ENCODE peak calls at places on chromosomes 3 and 15, in eight cellular contexts. N is psoas muscle, K is breast epithelium, Y is lower lobe of right lung, T is left lung, G is esophagus squamous epithelium, H is fibroblast of mammary gland, E is tibial artery. P is an unnamed sample.
A peak's percentile ranks its signal among the peaks of the same experiment; 100 is the strongest.

GRCh38 chr3:57959407-57960173 is 48.6 kb upstream of the FLNB start:
- DNase-seq in H (peak; percentile 74), N (no peak), K (no peak), G (no peak), T (no peak), Y (no peak), E (peak; percentile 68), P (peak; percentile 68)

GRCh38 chr3:145952541-145952940 is 208.4 kb downstream of the PLOD2 start:
- DNase-seq in G (no peak), T (no peak), N (no peak), K (no peak), Y (no peak), H (peak; percentile 97), E (no peak), P (no peak)

GRCh38 chr3:148723591-148723990 is 25.9 kb downstream of the AGTR1 start:
- DNase-seq in N (no peak), Y (no peak), E (no peak), H (peak; percentile 89), K (no peak), T (no peak), G (no peak), P (no peak)

GRCh38 chr3:42308651-42309050 is 42.7 kb upstream of the CCK start:
- DNase-seq in E (no peak), G (no peak), Y (no peak), T (no peak), N (no peak), H (no peak), K (no peak), P (no peak)

GRCh38 chr3:146396792-146397191 is 72.6 kb downstream of the PLSCR2 start:
- DNase-seq in Y (no peak), E (no peak), N (no peak), G (no peak), T (no peak), H (no peak), K (no peak), P (no peak)

GRCh38 chr3:10529809-10530208 is 24.4 kb upstream of the ATP2B2 start:
- DNase-seq in K (no peak), G (no peak), E (no peak), N (no peak), Y (no peak), T (no peak), H (no peak), P (no peak)

GRCh38 chr15:94231728-94232086 is 346 bp downstream of the MCTP2 start:
- DNase-seq in Y (no peak), H (no peak), K (no peak), E (peak; percentile 20), G (no peak), N (no peak), T (peak; percentile 49), P (peak; percentile 87)

GRCh38 chr3:156687023-156687422 is 12.6 kb downstream of the TIPARP start:
- DNase-seq in Y (no peak), E (no peak), T (no peak), H (no peak), G (no peak), K (no peak), N (no peak), P (no peak)

GRCh38 chr3:41485484-41485883 is 286.2 kb downstream of the CTNNB1 start:
- DNase-seq in H (no peak), E (no peak), N (no peak), Y (no peak), G (no peak), K (no peak), T (no peak), P (no peak)

GRCh38 chr15:30827625-30828303 is 76.0 kb upstream of the FAN1 start:
- DNase-seq in T (no peak), E (no peak), N (no peak), K (no peak), Y (no peak), H (no peak), G (no peak), P (no peak)

GRCh38 chr3:71142440-71143161 is 440.9 kb downstream of the FOXP1 start:
- DNase-seq in G (no peak), T (no peak), N (no peak), Y (no peak), E (no peak), H (peak; percentile 20), K (no peak), P (no peak)

GRCh38 chr3:38039101-38039898 is at the start of gene DLEC1:
- DNase-seq in G (peak; percentile 14), Y (peak; percentile 91), E (peak; percentile 56), N (peak; percentile 62), H (peak; percentile 34), T (peak; percentile 87), K (no peak), P (peak; percentile 91)

GRCh38 chr3:38038447-38038911 is 529 bp upstream of the DLEC1 start:
- DNase-seq in H (no peak), K (no peak), N (no peak), E (no peak), Y (no peak), G (no peak), T (no peak), P (no peak)

GRCh38 chr3:38040400-38040799 is 1.4 kb downstream of the DLEC1 start:
- DNase-seq in Y (no peak), K (no peak), H (no peak), T (no peak), N (no peak), E (no peak), G (no peak), P (no peak)

GRCh38 chr3:38036906-38037305 is 2.1 kb upstream of the DLEC1 start:
- DNase-seq in N (no peak), Y (no peak), G (no peak), H (no peak), K (no peak), E (no peak), T (no peak), P (no peak)

DNA sequence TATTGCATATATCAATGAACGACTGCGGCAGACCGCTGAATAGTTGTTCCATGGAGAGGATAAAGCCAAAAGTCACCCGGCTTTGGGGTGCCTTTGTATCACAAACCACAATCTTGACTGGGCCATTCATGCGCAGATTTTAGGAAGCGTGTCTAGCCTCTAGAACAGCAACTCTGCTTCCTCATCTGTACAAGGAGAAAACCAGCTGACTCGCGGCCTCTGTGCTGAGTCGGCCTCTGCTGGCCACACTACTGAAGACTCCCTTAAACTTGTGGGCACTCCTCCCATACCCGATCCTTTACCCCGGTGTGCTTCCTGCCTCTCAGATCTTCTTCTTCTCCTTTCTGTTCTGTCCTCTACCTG is 872 bp downstream of the DLEC1 start:
- DNase-seq in Y (peak; percentile 84), H (peak; percentile 45), N (peak; percentile 44), T (peak; percentile 81), K (peak; percentile 55), E (peak; percentile 82), G (peak; percentile 13), P (peak; percentile 92)
- TF ChIP-seq CTCF in Y (peak; percentile 46), H (peak; percentile 22), N (peak; percentile 11), T (no peak), K (no peak), E (peak; percentile 42), G (peak; percentile 10), P (no peak)

GRCh38 chr3:4587061-4587837 is 94.1 kb downstream of the ITPR1 start:
- DNase-seq in T (no peak), E (no peak), H (peak; percentile 45), K (no peak), Y (no peak), G (no peak), N (no peak), P (no peak)

GRCh38 chr3:4587838-4588105 is 94.6 kb downstream of the ITPR1 start:
- DNase-seq in N (no peak), E (no peak), G (no peak), Y (no peak), K (no peak), H (no peak), T (no peak), P (no peak)

GRCh38 chr3:4586381-4586780 is 93.2 kb downstream of the ITPR1 start:
- DNase-seq in N (no peak), E (no peak), H (no peak), K (no peak), Y (no peak), T (no peak), G (no peak), P (no peak)

GRCh38 chr3:4588410-4588809 is 95.3 kb downstream of the ITPR1 start:
- DNase-seq in G (no peak), N (peak; percentile 23), H (peak; percentile 82), K (no peak), E (no peak), T (no peak), Y (no peak), P (no peak)

GRCh38 chr3:4589475-4590111 is 96.4 kb downstream of the ITPR1 start:
- DNase-seq in T (no peak), H (no peak), G (no peak), Y (no peak), K (peak; percentile 30), N (no peak), E (no peak), P (no peak)
- H3K4me3 ChIP-seq in T (no peak overlapping the region), H (no peak overlapping the region), G (no peak overlapping the region), Y (no peak overlapping the region), K (no peak overlapping the region), N (no peak overlapping the region), E (no peak overlapping the region), P (no peak overlapping the region)

GRCh38 chr3:170056710-170057454 is 19.1 kb downstream of the GPR160 start:
- DNase-seq in Y (no peak), G (no peak), K (no peak), T (no peak), H (no peak), N (no peak), E (no peak), P (no peak)

GRCh38 chr3:170057550-170057949 is 19.8 kb downstream of the GPR160 start:
- DNase-seq in H (no peak), G (no peak), K (no peak), T (no peak), E (no peak), Y (no peak), N (no peak), P (no peak)

GRCh38 chr3:170052398-170052797 is 14.6 kb downstream of the GPR160 start:
- DNase-seq in H (no peak), T (no peak), N (no peak), E (no peak), Y (no peak), G (no peak), K (no peak), P (no peak)

GRCh38 chr3:170055209-170055608 is 17.4 kb downstream of the GPR160 start:
- DNase-seq in Y (no peak), H (peak; percentile 44), N (no peak), T (no peak), K (no peak), G (no peak), E (no peak), P (no peak)

DNA sequence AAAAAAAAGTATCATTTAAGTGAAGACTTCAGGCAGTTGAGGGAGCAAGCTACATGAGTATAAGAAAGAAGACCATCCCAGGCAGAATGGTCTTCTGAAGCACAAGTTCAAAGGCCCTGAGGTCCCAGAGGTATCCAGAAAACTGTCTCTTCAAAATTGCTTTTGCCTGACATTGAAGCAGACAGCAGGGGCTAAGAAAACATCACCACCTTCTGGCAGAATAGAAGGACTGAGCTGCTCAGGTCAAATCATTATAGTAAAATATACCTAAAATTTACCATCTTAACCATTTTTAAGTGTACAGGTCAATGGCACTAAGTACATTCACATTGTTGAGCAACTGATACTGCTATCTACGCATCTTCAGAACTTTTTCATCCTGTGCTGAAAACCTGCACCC is 16.4 kb downstream of the GPR160 start:
- DNase-seq in T (no peak), H (no peak), G (no peak), E (no peak), N (no peak), K (no peak), Y (no peak), P (no peak)
- TF ChIP-seq CTCF in T (no peak), H (peak; percentile 39), G (peak; percentile 17), E (no peak), N (no peak), K (no peak), Y (peak; percentile 16), P (no peak)

GRCh38 chr3:60017631-60018030 is 967.8 kb upstream of the CFAP20DC start:
- DNase-seq in Y (no peak), K (no peak), E (no peak), H (peak; percentile 1), G (no peak), T (no peak), N (no peak), P (no peak)
- H3K4me3 ChIP-seq in Y (no peak overlapping the region), K (no peak overlapping the region), E (no peak overlapping the region), H (no peak overlapping the region), G (no peak overlapping the region), T (no peak overlapping the region), N (no peak overlapping the region), P (no peak overlapping the region)

P was measured in lower leg skin.